ENCODE peak calls at places on chromosomes 3 and 15, in four cellular contexts. L is pancreas, T is thoracic aorta, F is kidney. C is an unnamed sample.

GRCh38 chr3:24341668-24342067 is 153.0 kb downstream of the THRB start:
- DNase-seq in L (no peak), F (no peak), T (no peak), C (no peak)

GRCh38 chr3:52019352-52020080 is 23.8 kb upstream of the RPL29 start:
- DNase-seq in L (no peak), T (peak), F (peak), C (peak)

GRCh38 chr15:40766906-40767837 is 2.6 kb upstream of the C15orf62 start:
- DNase-seq in F (peak), L (no peak), T (no peak), C (no peak)

GRCh38 chr3:133487920-133488540 is 85.5 kb upstream of the CDV3 start:
- DNase-seq in T (no peak), F (no peak), L (no peak), C (no peak)

GRCh38 chr15:43903864-43904290 is 77.1 kb downstream of the WDR76 start:
- DNase-seq in L (no peak), F (no peak), T (no peak), C (peak)

GRCh38 chr3:124763644-124764358 is 33.5 kb downstream of the UMPS start:
- DNase-seq in L (no peak), T (no peak), F (no peak), C (no peak)

GRCh38 chr15:51600114-51600513 is 22.5 kb downstream of the DMXL2 start:
- DNase-seq in F (no peak), T (no peak), L (no peak), C (no peak)

GRCh38 chr15:31499953-31500808 is 173.5 kb downstream of the KLF13 start:
- DNase-seq in F (peak), T (no peak), L (no peak), C (no peak)

GRCh38 chr3:7241584-7242302 is 380.8 kb downstream of the GRM7 start:
- DNase-seq in F (no peak), T (no peak), L (peak), C (no peak)

GRCh38 chr15:39041979-39042485 is 477.4 kb upstream of the RASGRP1 start:
- DNase-seq in T (no peak), F (no peak), L (no peak), C (no peak)

GRCh38 chr15:22980189-22981136 is at the start of gene CYFIP1:
- DNase-seq in T (peak), F (peak), L (peak), C (peak)

GRCh38 chr15:35376701-35377100 is 169.3 kb downstream of the DPH6 start:
- DNase-seq in T (no peak), L (no peak), F (no peak), C (no peak)

GRCh38 chr15:101027273-101027901 is 108.2 kb downstream of the LRRK1 start:
- DNase-seq in L (peak), F (peak), T (no peak), C (no peak)

GRCh38 chr3:134211797-134212196 is 38.9 kb downstream of the RYK start:
- DNase-seq in T (no peak), F (no peak), L (no peak), C (no peak)

GRCh38 chr3:12336099-12336498 is 47.2 kb downstream of the PPARG start:
- DNase-seq in F (no peak), T (no peak), L (no peak), C (no peak)

GRCh38 chr3:31448035-31448881 is 84.5 kb upstream of the STT3B start:
- DNase-seq in T (no peak), L (no peak), F (no peak), C (no peak)

GRCh38 chr3:128127236-128127635 is 3.6 kb upstream of the RUVBL1 start:
- DNase-seq in L (no peak), T (no peak), F (no peak), C (no peak)

GRCh38 chr3:120683671-120684301 is 1.7 kb upstream of the HGD start:
- DNase-seq in F (no peak), L (no peak), T (no peak), C (no peak)

GRCh38 chr15:78811825-78812183 is 540 bp upstream of the ADAMTS7 start:
- DNase-seq in F (peak), T (no peak), L (no peak), C (peak)

GRCh38 chr3:49120438-49121135 is at the start of gene USP19:
- DNase-seq in T (peak), F (peak), L (peak), C (peak)

GRCh38 chr3:55885721-55886120 is 398.6 kb upstream of the WNT5A start:
- DNase-seq in L (no peak), F (no peak), T (no peak), C (no peak)

GRCh38 chr15:68151277-68151676 is 53.9 kb downstream of the CALML4 start:
- DNase-seq in L (no peak), F (no peak), T (no peak), C (no peak)

DNA sequence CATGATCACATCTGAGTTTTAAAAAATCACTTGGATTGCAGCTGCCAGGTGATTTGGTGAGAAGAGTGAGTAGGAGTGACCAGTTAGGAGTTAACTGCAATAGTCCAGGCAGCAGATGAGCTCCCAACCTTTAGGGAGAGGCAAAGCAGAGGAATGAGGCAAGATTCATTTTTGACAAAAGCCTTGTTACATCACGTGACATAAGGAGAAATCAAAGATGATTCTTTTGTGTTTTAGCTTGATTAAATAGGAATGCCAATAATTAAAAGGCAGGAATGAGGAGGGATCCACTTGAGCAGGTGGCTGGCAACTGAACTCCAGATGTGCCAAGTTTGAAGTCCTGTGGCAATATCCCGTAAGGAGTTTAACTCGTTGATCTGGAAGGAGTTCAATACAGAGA is 2.5 kb downstream of the GATM start:
- DNase-seq in T (no peak), F (no peak), L (no peak), C (no peak)
- H3K4me3 ChIP-seq in T (no peak), F (peak), L (peak), C (no peak)

GRCh38 chr3:142863010-142863787 is 25.7 kb downstream of the PCOLCE2 start:
- DNase-seq in F (no peak), T (no peak), L (no peak), C (no peak)

GRCh38 chr3:142863965-142864924 is 24.6 kb downstream of the PCOLCE2 start:
- DNase-seq in T (no peak), L (no peak), F (no peak), C (no peak)

GRCh38 chr3:142861926-142862325 is 27.0 kb downstream of the PCOLCE2 start:
- DNase-seq in F (no peak), T (no peak), L (no peak), C (no peak)

GRCh38 chr3:142866841-142867631 is 21.8 kb downstream of the PCOLCE2 start:
- DNase-seq in L (peak), T (no peak), F (no peak), C (no peak)
- TF ChIP-seq CTCF in L (no peak), T (no peak), F (no peak), C (no peak)

GRCh38 chr3:5758699-5759098 is 571.2 kb downstream of the EDEM1 start:
- DNase-seq in L (no peak), F (no peak), T (no peak), C (no peak)
- H3K27ac ChIP-seq in L (no peak), F (no peak), T (no peak), C (no peak)

GRCh38 chr15:74136584-74137543 is 6.5 kb downstream of the ISLR2 start:
- DNase-seq in L (no peak), T (no peak), F (no peak), C (no peak)
- H3K4me3 ChIP-seq in L (peak), T (peak), F (peak), C (peak)